ENCODE peak calls at places on chromosomes 5 and 9, in eight cellular contexts. A is GM23248, Q is fibroblast of lung, D is endothelial cell of umbilical vein, T is GM12878, F is SK-N-MC, W is NT2/D1, L is keratinocyte. J is an unnamed sample.

GRCh38 chr5:147565524-147565923 is 55.7 kb upstream of the DPYSL3 start:
- DNase-seq in A (peak), Q (peak), D (no peak), T (no peak), F (no peak), W (no peak), L (peak), J (peak)

GRCh38 chr5:108380531-108381021 is 1.3 kb downstream of the FBXL17 start:
- DNase-seq in A (peak), Q (peak), D (peak), T (peak), F (no peak), W (peak), L (no peak), J (peak)

GRCh38 chr5:3598725-3599282 is 3.2 kb downstream of the IRX1 start:
- DNase-seq in A (peak), Q (peak), D (no peak), T (no peak), F (no peak), W (no peak), L (no peak), J (no peak)

GRCh38 chr9:90941661-90942060 is 140.0 kb downstream of the SYK start:
- DNase-seq in A (no peak), Q (no peak), D (no peak), T (no peak), F (no peak), W (no peak), L (no peak), J (no peak)

GRCh38 chr9:114138537-114138936 is 16.8 kb upstream of the COL27A1 start:
- DNase-seq in A (peak), Q (no peak), D (no peak), T (no peak), F (no peak), W (no peak), L (no peak), J (no peak)

GRCh38 chr5:73135429-73136276 is 15.3 kb downstream of the TMEM171 start:
- DNase-seq in A (peak), Q (peak), D (peak), T (no peak), F (no peak), W (peak), L (no peak), J (peak)

GRCh38 chr5:66242050-66242449 is 98.0 kb downstream of the SREK1 start:
- DNase-seq in A (peak), Q (peak), D (no peak), T (no peak), F (no peak), W (no peak), L (no peak), J (peak)

GRCh38 chr9:129632460-129632859 is 6.5 kb downstream of the NTMT1 start:
- DNase-seq in A (peak), Q (no peak), D (no peak), T (no peak), F (no peak), W (no peak), L (no peak), J (no peak)

GRCh38 chr5:134906811-134907210 is 1.9 kb downstream of the PCBD2 start:
- DNase-seq in A (no peak), Q (no peak), D (no peak), T (no peak), F (no peak), W (no peak), L (no peak), J (no peak)

GRCh38 chr9:78369644-78370219 is 72.8 kb downstream of the PSAT1 start:
- DNase-seq in A (peak), Q (peak), D (peak), T (no peak), F (peak), W (peak), L (peak), J (peak)

GRCh38 chr9:114276908-114277821 is 45.7 kb upstream of the ORM1 start:
- DNase-seq in A (peak), Q (peak), D (peak), T (no peak), F (no peak), W (no peak), L (peak), J (peak)

GRCh38 chr5:65292196-65292595 is 189.5 kb downstream of the ADAMTS6 start:
- DNase-seq in A (peak), Q (peak), D (no peak), T (no peak), F (no peak), W (no peak), L (no peak), J (no peak)

GRCh38 chr9:121434946-121435345 is 64.7 kb downstream of the GGTA1 start:
- DNase-seq in A (peak), Q (peak), D (no peak), T (no peak), F (no peak), W (no peak), L (no peak), J (no peak)

GRCh38 chr5:37248387-37248969 is 698 bp downstream of the CPLANE1 start:
- DNase-seq in A (peak), Q (peak), D (no peak), T (peak), F (no peak), W (no peak), L (no peak), J (no peak)

GRCh38 chr5:159601216-159601615 is 270.9 kb upstream of the IL12B start:
- DNase-seq in A (no peak), Q (no peak), D (no peak), T (no peak), F (no peak), W (no peak), L (no peak), J (no peak)

GRCh38 chr9:96603305-96604004 is 16.2 kb downstream of the CDC14B start:
- DNase-seq in A (peak), Q (peak), D (no peak), T (no peak), F (no peak), W (no peak), L (no peak), J (no peak)

GRCh38 chr5:139473565-139473964 is 2.8 kb downstream of the SMIM33 start:
- DNase-seq in A (peak), Q (no peak), D (peak), T (no peak), F (no peak), W (no peak), L (peak), J (no peak)

GRCh38 chr5:130166839-130167490 is 262.7 kb downstream of the CHSY3 start:
- DNase-seq in A (no peak), Q (no peak), D (no peak), T (no peak), F (no peak), W (peak), L (no peak), J (no peak)

GRCh38 chr5:110727025-110727314 is 499 bp upstream of the TMEM232 start:
- DNase-seq in A (no peak), Q (no peak), D (no peak), T (no peak), F (no peak), W (no peak), L (no peak), J (peak)

GRCh38 chr9:2567922-2568321 is 53.7 kb upstream of the VLDLR start:
- DNase-seq in A (peak), Q (peak), D (no peak), T (no peak), F (no peak), W (no peak), L (no peak), J (peak)

GRCh38 chr5:175842947-175843793 is 28.2 kb upstream of the CPLX2 start:
- DNase-seq in A (peak), Q (peak), D (no peak), T (no peak), F (no peak), W (no peak), L (no peak), J (peak)

GRCh38 chr5:73265641-73266040 is 92.6 kb downstream of the TMEM174 start:
- DNase-seq in A (peak), Q (no peak), D (no peak), T (no peak), F (no peak), W (no peak), L (no peak), J (no peak)

GRCh38 chr5:73182282-73182681 is 9.3 kb downstream of the TMEM174 start:
- DNase-seq in A (no peak), Q (no peak), D (no peak), T (no peak), F (no peak), W (no peak), L (no peak), J (peak)

GRCh38 chr5:26121343-26121742 is 917.0 kb downstream of the CDH9 start:
- DNase-seq in A (peak), Q (no peak), D (no peak), T (no peak), F (peak), W (no peak), L (no peak), J (peak)

GRCh38 chr9:76808636-76809035 is 44.4 kb downstream of the PCA3 start:
- DNase-seq in A (no peak), Q (peak), D (no peak), T (no peak), F (no peak), W (no peak), L (no peak), J (peak)

GRCh38 chr9:35814106-35814840 is 569 bp downstream of the HINT2 start:
- DNase-seq in A (peak), Q (peak), D (peak), T (no peak), F (no peak), W (peak), L (no peak), J (peak)

GRCh38 chr9:132591244-132591643 is 8.8 kb downstream of the BARHL1 start:
- DNase-seq in A (no peak), Q (no peak), D (no peak), T (no peak), F (no peak), W (peak), L (no peak), J (no peak)

GRCh38 chr5:76083555-76084495 is 642 bp downstream of the SV2C start:
- DNase-seq in A (peak), Q (no peak), D (no peak), T (no peak), F (no peak), W (no peak), L (no peak), J (no peak)

GRCh38 chr5:76086060-76086459 is 2.9 kb downstream of the SV2C start:
- DNase-seq in A (no peak), Q (no peak), D (no peak), T (no peak), F (no peak), W (no peak), L (no peak), J (no peak)

GRCh38 chr5:76085286-76085579 is 2.0 kb downstream of the SV2C start:
- DNase-seq in A (no peak), Q (no peak), D (no peak), T (no peak), F (no peak), W (no peak), L (no peak), J (no peak)

GRCh38 chr5:76082790-76083554 is at the start of gene SV2C:
- DNase-seq in A (peak), Q (peak), D (no peak), T (no peak), F (no peak), W (no peak), L (no peak), J (no peak)

GRCh38 chr5:76084496-76085285 is 1.5 kb downstream of the SV2C start:
- DNase-seq in A (peak), Q (no peak), D (no peak), T (no peak), F (no peak), W (no peak), L (no peak), J (no peak)
- H3K9ac ChIP-seq in A (no peak), Q (no peak), D (no peak), T (no peak), F (peak), W (peak), L (no peak), J (no peak)

GRCh38 chr5:61613679-61614078 is 281.6 kb downstream of the ZSWIM6 start:
- DNase-seq in A (no peak), Q (no peak), D (no peak), T (no peak), F (no peak), W (no peak), L (no peak), J (no peak)

GRCh38 chr5:61604626-61605025 is 272.6 kb downstream of the ZSWIM6 start:
- DNase-seq in A (peak), Q (peak), D (no peak), T (no peak), F (no peak), W (no peak), L (peak), J (no peak)

GRCh38 chr5:61614606-61615005 is 282.5 kb downstream of the ZSWIM6 start:
- DNase-seq in A (no peak), Q (no peak), D (no peak), T (no peak), F (no peak), W (no peak), L (no peak), J (peak)

DNA sequence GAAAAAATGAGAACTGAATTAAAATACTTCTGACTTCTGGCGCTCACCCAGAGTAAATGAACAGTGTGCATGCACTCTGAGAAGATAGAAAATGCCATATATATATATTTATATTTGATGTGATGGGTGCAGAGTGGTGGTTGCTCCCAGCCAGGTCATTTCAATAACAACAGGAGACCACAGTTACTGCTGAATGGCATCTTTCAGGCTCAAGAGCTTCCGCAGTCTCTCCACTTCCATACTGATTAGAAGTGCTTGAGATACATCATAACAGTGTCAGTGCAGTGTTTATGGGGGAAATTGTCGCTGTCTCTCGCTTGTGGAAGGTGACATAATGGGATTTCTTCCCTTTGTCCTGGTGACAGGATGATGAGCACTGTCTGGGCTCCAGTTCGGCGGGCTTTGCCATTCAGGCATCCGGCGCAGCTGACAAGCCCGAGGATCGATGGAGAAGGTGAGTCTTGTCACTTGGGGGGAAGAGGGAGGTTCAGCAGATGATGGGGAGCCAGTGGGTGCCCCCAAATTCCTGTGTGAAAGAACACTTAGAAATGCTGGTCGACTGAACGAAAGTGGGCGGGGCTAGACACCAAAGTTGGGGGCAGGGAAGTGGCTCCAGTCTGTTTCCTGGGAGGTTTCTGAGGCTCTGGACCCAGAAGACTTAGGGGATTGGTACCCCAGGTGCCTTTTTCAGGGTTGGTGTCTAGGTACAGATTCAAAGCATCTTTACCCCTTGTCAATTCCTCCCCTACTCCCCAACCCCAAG is 278.4 kb downstream of the ZSWIM6 start:
- DNase-seq in A (no peak), Q (no peak), D (no peak), T (no peak), F (no peak), W (no peak), L (no peak), J (no peak)
- H3K9ac ChIP-seq in A (no peak), Q (no peak), D (no peak), T (no peak), F (no peak), W (no peak), L (no peak), J (no peak)

DNA sequence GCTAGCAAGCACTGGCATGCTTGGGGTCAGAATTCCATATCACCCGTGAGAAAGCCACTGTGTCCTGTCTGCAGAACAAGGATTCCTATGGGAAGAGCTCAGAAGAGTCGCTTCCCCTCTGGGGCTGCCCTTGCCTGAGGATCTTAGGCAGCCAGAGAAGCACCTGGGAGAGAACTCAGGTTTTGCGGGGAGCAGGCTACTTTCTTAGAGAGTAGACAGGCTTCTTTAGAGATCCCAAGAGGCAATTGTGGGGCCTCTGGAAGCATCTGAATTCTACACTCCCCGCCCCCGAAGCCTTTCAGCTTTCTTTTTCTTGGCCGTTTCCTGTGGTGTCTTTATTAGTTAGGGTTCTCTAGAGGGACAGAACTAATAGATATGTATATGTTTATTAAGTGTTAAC is 40.9 kb downstream of the PHF2 start:
- DNase-seq in A (no peak), Q (no peak), D (no peak), T (no peak), F (no peak), W (peak), L (no peak), J (no peak)
- H3K9ac ChIP-seq in A (no peak), Q (no peak), D (no peak), T (no peak), F (no peak), W (no peak), L (no peak), J (no peak)

GRCh38 chr9:136198605-136199083 is 6.3 kb downstream of the LHX3 start:
- DNase-seq in A (peak), Q (peak), D (peak), T (no peak), F (no peak), W (no peak), L (no peak), J (no peak)
- H3K9ac ChIP-seq in A (no peak), Q (no peak), D (no peak), T (no peak), F (no peak), W (no peak), L (no peak), J (no peak)

DNA sequence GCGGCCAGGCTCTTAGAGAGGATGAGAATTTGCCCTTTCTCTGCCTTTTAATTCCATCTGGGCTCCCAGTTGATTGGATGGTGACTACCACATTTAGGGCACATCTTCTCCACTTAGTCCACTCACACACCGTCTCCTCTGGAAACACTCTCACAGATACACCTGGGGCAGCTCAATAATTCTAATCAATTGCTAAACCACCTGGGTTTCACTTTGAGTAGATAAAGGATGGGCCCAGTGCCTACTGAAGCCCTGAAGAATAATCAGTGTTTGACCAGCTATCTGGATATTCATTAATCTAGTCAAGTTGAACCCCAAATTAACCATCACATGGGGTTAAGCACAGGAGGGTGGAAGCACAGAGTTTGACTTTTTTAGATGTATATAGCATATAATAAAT is 19.1 kb downstream of the MAN2A1 start:
- DNase-seq in A (no peak), Q (no peak), D (no peak), T (no peak), F (no peak), W (no peak), L (no peak), J (no peak)
- H3K9ac ChIP-seq in A (no peak), Q (no peak), D (no peak), T (no peak), F (no peak), W (no peak), L (no peak), J (no peak)

GRCh38 chr5:143154495-143155375 is 248.8 kb downstream of the NR3C1 start:
- DNase-seq in A (peak), Q (peak), D (no peak), T (no peak), F (no peak), W (no peak), L (no peak), J (peak)

GRCh38 chr5:143153332-143154119 is 250.0 kb downstream of the NR3C1 start:
- DNase-seq in A (peak), Q (peak), D (peak), T (no peak), F (no peak), W (no peak), L (no peak), J (no peak)

GRCh38 chr5:143151056-143151455 is 252.4 kb downstream of the NR3C1 start:
- DNase-seq in A (no peak), Q (no peak), D (no peak), T (no peak), F (no peak), W (no peak), L (no peak), J (peak)

GRCh38 chr5:143149759-143150158 is 253.7 kb downstream of the NR3C1 start:
- DNase-seq in A (no peak), Q (no peak), D (no peak), T (no peak), F (no peak), W (no peak), L (no peak), J (no peak)

GRCh38 chr5:143152445-143152844 is 251.0 kb downstream of the NR3C1 start:
- DNase-seq in A (no peak), Q (no peak), D (no peak), T (no peak), F (no peak), W (no peak), L (no peak), J (no peak)
- H3K9ac ChIP-seq in A (no peak), Q (no peak), D (no peak), T (no peak), F (no peak), W (no peak), L (no peak), J (no peak)

J was measured in PC-3.